ENCODE peak calls at places on chromosome 1, in five cellular contexts. I, Q, A, H and U are unnamed samples.

GRCh38 chr1:91877574-91878208 is 8.3 kb downstream of the TGFBR3 start:
- DNase-seq in I (no peak), H (no peak), A (no peak), Q (no peak), U (no peak)

GRCh38 chr1:154745286-154745731 is 124.8 kb downstream of the KCNN3 start:
- DNase-seq in Q (peak; percentile 35), A (no peak), I (no peak), H (no peak), U (no peak)

GRCh38 chr1:218439541-218440295 is 94.6 kb downstream of the TGFB2 start:
- DNase-seq in I (no peak), H (peak; percentile 28), A (peak; percentile 85), Q (peak; percentile 58), U (peak; percentile 39)

GRCh38 chr1:2290171-2290578 is 62.1 kb downstream of the SKI start:
- DNase-seq in A (no peak), I (no peak), Q (no peak), H (no peak), U (no peak)

GRCh38 chr1:230113230-230113604 is 46.2 kb downstream of the GALNT2 start:
- DNase-seq in H (no peak), Q (no peak), A (no peak), I (no peak), U (no peak)

GRCh38 chr1:85417017-85417416 is 47.9 kb downstream of the DDAH1 start:
- DNase-seq in I (no peak), Q (no peak), A (no peak), H (no peak), U (no peak)

GRCh38 chr1:159598196-159598595 is 10.6 kb downstream of the APCS start:
- DNase-seq in A (peak; percentile 94), H (peak; percentile 88), Q (no peak), I (no peak), U (peak; percentile 85)

GRCh38 chr1:39525366-39526165 is 34.1 kb downstream of the BMP8A start:
- DNase-seq in I (no peak), H (no peak), A (no peak), Q (no peak), U (no peak)

GRCh38 chr1:103517380-103518047 is 8.0 kb upstream of the RNPC3 start:
- DNase-seq in Q (no peak), I (no peak), H (peak; percentile 31), A (no peak), U (peak; percentile 43)

GRCh38 chr1:161131721-161132409 is 602 bp downstream of the DEDD start:
- DNase-seq in H (peak; percentile 49), A (peak; percentile 11), I (no peak), Q (no peak), U (peak; percentile 41)

GRCh38 chr1:64515427-64515826 is 45.5 kb downstream of the CACHD1 start:
- DNase-seq in A (peak; percentile 48), H (peak; percentile 87), Q (no peak), I (no peak), U (peak; percentile 87)

GRCh38 chr1:220954321-220954720 is 75.1 kb downstream of the HLX start:
- DNase-seq in I (no peak), A (peak; percentile 35), Q (no peak), H (no peak), U (no peak)

GRCh38 chr1:147168626-147169058 is 3.6 kb downstream of the PRKAB2 start:
- DNase-seq in A (peak; percentile 34), H (peak; percentile 45), Q (peak; percentile 48), I (no peak), U (peak; percentile 52)

GRCh38 chr1:77348561-77348960 is 66.7 kb downstream of the AK5 start:
- DNase-seq in Q (no peak), I (no peak), A (no peak), H (no peak), U (no peak)

GRCh38 chr1:100313382-100313781 is 38.9 kb upstream of the CDC14A start:
- DNase-seq in Q (no peak), A (no peak), H (no peak), I (no peak), U (no peak)

GRCh38 chr1:41498391-41498790 is 13.9 kb upstream of the EDN2 start:
- DNase-seq in A (no peak), Q (peak; percentile 61), I (no peak), H (no peak), U (no peak)

GRCh38 chr1:44511769-44512168 is 106.7 kb downstream of the RNF220 start:
- DNase-seq in A (no peak), Q (no peak), H (no peak), I (no peak), U (no peak)

GRCh38 chr1:115680730-115681111 is 39.0 kb downstream of the VANGL1 start:
- DNase-seq in A (no peak), I (no peak), H (no peak), Q (no peak), U (no peak)

GRCh38 chr1:115678141-115678540 is 36.4 kb downstream of the VANGL1 start:
- DNase-seq in H (no peak), A (no peak), I (no peak), Q (no peak), U (no peak)

GRCh38 chr1:115677172-115677542 is 35.4 kb downstream of the VANGL1 start:
- DNase-seq in A (peak; percentile 81), Q (no peak), I (no peak), H (peak; percentile 15), U (peak; percentile 35)

GRCh38 chr1:115677570-115677969 is 35.8 kb downstream of the VANGL1 start:
- DNase-seq in I (no peak), H (no peak), Q (no peak), A (no peak), U (no peak)

DNA sequence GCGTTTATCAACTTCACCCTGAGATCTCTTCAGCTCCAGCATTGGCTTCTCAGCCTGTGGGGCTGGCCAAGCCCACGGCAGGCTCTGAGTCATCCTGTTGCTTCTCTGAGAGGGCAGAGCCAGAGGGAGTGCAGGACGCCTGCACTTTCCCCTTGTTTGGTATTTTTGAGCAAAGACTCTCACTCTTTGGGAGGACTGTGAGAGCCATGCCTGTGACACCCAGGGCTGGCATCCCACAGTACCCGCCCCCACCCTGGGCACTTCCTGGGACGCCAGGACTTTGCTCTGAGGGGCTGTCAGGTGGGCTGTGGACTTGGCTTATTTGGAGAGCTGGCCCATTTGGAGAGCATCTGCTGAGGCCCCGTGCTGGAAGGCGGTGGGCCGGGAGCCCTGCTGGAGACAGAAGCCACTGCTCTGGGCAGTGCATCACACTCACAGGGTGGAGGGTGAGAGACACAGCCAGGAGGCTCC is 37.4 kb downstream of the VANGL1 start:
- DNase-seq in I (no peak), Q (no peak), H (peak; percentile 75), A (peak; percentile 80), U (peak; percentile 80)
- H3K4me3 ChIP-seq in I (no peak overlapping the region), Q (no peak overlapping the region), H (no peak overlapping the region), A (no peak overlapping the region), U (no peak overlapping the region)

GRCh38 chr1:181592261-181592859 is 109.0 kb downstream of the CACNA1E start:
- DNase-seq in Q (peak; percentile 64), I (no peak), H (no peak), A (no peak), U (no peak)

GRCh38 chr1:181594553-181594952 is 111.2 kb downstream of the CACNA1E start:
- DNase-seq in A (no peak), Q (peak; percentile 13), H (no peak), I (no peak), U (no peak)

GRCh38 chr1:181588631-181589030 is 105.3 kb downstream of the CACNA1E start:
- DNase-seq in A (no peak), Q (no peak), I (no peak), H (no peak), U (no peak)

GRCh38 chr1:181595234-181595633 is 111.9 kb downstream of the CACNA1E start:
- DNase-seq in I (no peak), Q (peak; percentile 22), A (no peak), H (no peak), U (no peak)

GRCh38 chr1:181593042-181593441 is 109.7 kb downstream of the CACNA1E start:
- DNase-seq in I (no peak), H (no peak), Q (peak; percentile 1), A (no peak), U (no peak)
- H3K4me3 ChIP-seq in I (no peak overlapping the region), H (no peak overlapping the region), Q (no peak overlapping the region), A (no peak overlapping the region), U (no peak overlapping the region)

GRCh38 chr1:202192770-202193613 is 607 bp upstream of the LGR6 start:
- DNase-seq in H (peak; percentile 63), Q (peak; percentile 96), A (peak; percentile 39), I (no peak), U (peak; percentile 65)
- H3K4me3 ChIP-seq in H (no peak overlapping the region), Q (peak overlapping the region; percentile 66), A (no peak overlapping the region), I (no peak overlapping the region), U (no peak overlapping the region)

GRCh38 chr1:30907641-30908445 is 715 bp downstream of the SDC3 start:
- DNase-seq in H (no peak), Q (peak; percentile 65), A (no peak), I (peak; percentile 56), U (no peak)

GRCh38 chr1:30908886-30909777 is 574 bp upstream of the SDC3 start:
- DNase-seq in A (no peak), H (no peak), I (no peak), Q (peak; percentile 82), U (no peak)

GRCh38 chr1:30906631-30907389 is 1.7 kb downstream of the SDC3 start:
- DNase-seq in Q (peak; percentile 49), I (peak; percentile 20), A (no peak), H (no peak), U (no peak)

GRCh38 chr1:30907390-30907640 is 1.2 kb downstream of the SDC3 start:
- DNase-seq in H (no peak), Q (no peak), A (no peak), I (no peak), U (no peak)

GRCh38 chr1:30908446-30908885 is at the start of gene SDC3:
- DNase-seq in H (peak; percentile 48), Q (no peak), I (no peak), A (no peak), U (no peak)
- H3K4me3 ChIP-seq in H (peak within 1 kb of the TSS; percentile 56), Q (peak within 1 kb of the TSS; percentile 80), I (peak within 1 kb of the TSS; percentile 9), A (peak within 1 kb of the TSS; percentile 69), U (peak within 1 kb of the TSS; percentile 62)

DNA sequence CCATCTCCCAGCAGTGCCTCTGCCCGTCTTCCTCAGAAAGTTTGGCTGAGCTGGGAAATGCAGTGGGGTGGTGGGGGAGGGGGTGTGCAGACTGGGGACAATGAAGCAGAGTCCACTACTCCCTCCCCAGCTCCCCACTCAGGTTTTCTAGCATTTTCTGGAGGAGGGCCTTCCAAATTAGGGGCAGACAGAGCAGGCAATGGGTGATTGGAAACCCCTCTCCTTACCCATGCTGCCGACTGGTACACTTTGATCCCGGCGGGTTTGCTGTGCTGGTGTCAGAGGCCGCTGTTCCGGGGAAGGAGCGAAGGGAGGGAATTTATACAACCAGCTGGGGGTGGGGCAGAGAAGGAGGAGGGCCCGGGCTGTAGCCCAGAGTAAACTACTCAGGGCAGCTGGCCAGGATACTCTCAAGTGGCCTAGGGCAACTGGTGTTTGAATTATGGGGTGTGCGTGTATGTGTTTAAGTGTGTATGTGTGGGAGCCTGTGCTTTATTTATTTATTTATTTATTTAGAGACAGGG is at the start of gene SELENBP1:
- DNase-seq in I (peak; percentile 88), Q (peak; percentile 86), H (peak; percentile 92), A (peak; percentile 56), U (peak; percentile 79)
- H3K4me3 ChIP-seq in I (peak within 1 kb of the TSS; percentile 50), Q (peak within 1 kb of the TSS; percentile 75), H (peak within 1 kb of the TSS; percentile 50), A (peak within 1 kb of the TSS; percentile 32), U (peak within 1 kb of the TSS; percentile 48)